ENCODE peak calls at places on chromosomes 5 and 9, in five cellular contexts. S is psoas muscle, O is heart right ventricle, K is heart left ventricle, J is vagina. C is an unnamed sample. For H3K4me1, the result is how much of the 10 kb centered on the place peaks cover.

GRCh38 chr5:114390431-114390830 is 28.6 kb downstream of the KCNN2 start:
- DNase-seq in O (no peak), J (no peak), K (no peak), S (no peak), C (no peak)

GRCh38 chr5:1884638-1885475 is 2.1 kb upstream of the IRX4 start:
- DNase-seq in O (no peak), S (no peak), J (no peak), K (no peak), C (peak)

GRCh38 chr9:110986529-110986928 is 51.7 kb downstream of the LPAR1 start:
- DNase-seq in S (no peak), J (no peak), K (no peak), O (no peak), C (no peak)

GRCh38 chr9:100581661-100582060 is 3.8 kb downstream of the CAVIN4 start:
- DNase-seq in O (no peak), S (no peak), J (no peak), K (no peak), C (no peak)

GRCh38 chr9:19901586-19901985 is 112.7 kb upstream of the SLC24A2 start:
- DNase-seq in S (no peak), K (no peak), O (no peak), J (no peak), C (no peak)

GRCh38 chr9:132987021-132987620 is 8.6 kb downstream of the GFI1B start:
- DNase-seq in J (no peak), O (no peak), S (no peak), K (no peak), C (no peak)

GRCh38 chr9:128787583-128788156 is 617 bp downstream of the TBC1D13 start:
- DNase-seq in J (no peak), O (no peak), S (no peak), K (peak), C (no peak)

GRCh38 chr5:143862260-143862659 is 50.3 kb downstream of the HMHB1 start:
- DNase-seq in J (no peak), K (no peak), O (no peak), S (no peak), C (no peak)

GRCh38 chr5:59042683-59043082 is 459.8 kb downstream of the RAB3C start:
- DNase-seq in S (peak), J (no peak), O (no peak), K (peak), C (peak)

GRCh38 chr9:16247188-16247875 is 623.1 kb downstream of the BNC2 start:
- DNase-seq in S (no peak), K (no peak), J (no peak), O (no peak), C (peak)

GRCh38 chr5:142539154-142539740 is 146.6 kb downstream of the FGF1 start:
- DNase-seq in J (no peak), K (no peak), S (no peak), O (no peak), C (no peak)

GRCh38 chr5:54930736-54931135 is 54.7 kb downstream of the ESM1 start:
- DNase-seq in O (no peak), S (no peak), J (no peak), K (no peak), C (no peak)

GRCh38 chr9:121246821-121247511 is 21.0 kb upstream of the GSN start:
- DNase-seq in O (peak), K (no peak), S (peak), J (no peak), C (no peak)

GRCh38 chr5:178454821-178455479 is 135.2 kb downstream of the COL23A1 start:
- DNase-seq in K (no peak), J (no peak), O (no peak), S (no peak), C (no peak)

GRCh38 chr9:21906213-21906612 is 88.0 kb downstream of the CDKN2A start:
- DNase-seq in K (no peak), J (no peak), O (no peak), S (no peak), C (no peak)

GRCh38 chr9:115913666-115914065 is 239.9 kb upstream of the PAPPA start:
- DNase-seq in J (no peak), K (no peak), S (no peak), O (no peak), C (no peak)

GRCh38 chr5:96781031-96781733 is 26.6 kb downstream of the ERAP1 start:
- DNase-seq in J (no peak), K (no peak), S (no peak), O (no peak), C (no peak)

DNA sequence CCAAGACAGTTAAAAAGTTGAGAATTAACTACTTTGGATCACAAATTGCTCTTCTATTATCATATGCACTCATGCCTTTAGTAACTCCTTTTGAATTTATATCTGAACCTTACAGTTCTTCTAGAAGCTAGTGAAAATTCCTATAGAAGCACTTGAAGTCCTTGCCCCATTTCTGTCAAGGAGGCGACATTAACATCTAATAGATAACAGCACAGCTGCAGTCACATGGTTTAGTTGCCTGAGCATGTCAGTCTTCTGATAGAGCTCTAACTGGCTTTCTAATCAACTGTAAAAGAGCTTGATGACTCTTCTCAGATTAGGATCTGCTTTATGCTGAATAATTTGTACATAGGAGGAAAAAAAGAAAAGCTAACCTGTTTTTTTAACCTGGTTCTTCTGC is 9.0 kb downstream of the RFESD start:
- DNase-seq in J (no peak), S (no peak), O (no peak), K (no peak), C (no peak)
- H3K4me3 ChIP-seq in J (no peak), S (no peak), O (no peak), K (no peak), C (no peak)

GRCh38 chr9:37029776-37030590 is 4.1 kb downstream of the PAX5 start:
- DNase-seq in J (no peak), K (no peak), S (no peak), O (no peak), C (no peak)
- H3K4me1 ChIP-seq in J (half or more), K (under half), S (under half), O (under half), C (under half)

GRCh38 chr9:34652608-34653007 is 623 bp downstream of the IL11RA start:
- DNase-seq in S (no peak), K (no peak), O (no peak), J (no peak), C (peak)

GRCh38 chr9:34651876-34652602 is at the start of gene IL11RA:
- DNase-seq in K (peak), O (peak), S (peak), J (no peak), C (peak)

GRCh38 chr9:34653610-34654072 is 1.7 kb downstream of the IL11RA start:
- DNase-seq in O (no peak), K (peak), S (no peak), J (no peak), C (peak)

GRCh38 chr9:34654317-34655083 is 2.5 kb downstream of the IL11RA start:
- DNase-seq in S (peak), K (peak), O (peak), J (no peak), C (peak)

DNA sequence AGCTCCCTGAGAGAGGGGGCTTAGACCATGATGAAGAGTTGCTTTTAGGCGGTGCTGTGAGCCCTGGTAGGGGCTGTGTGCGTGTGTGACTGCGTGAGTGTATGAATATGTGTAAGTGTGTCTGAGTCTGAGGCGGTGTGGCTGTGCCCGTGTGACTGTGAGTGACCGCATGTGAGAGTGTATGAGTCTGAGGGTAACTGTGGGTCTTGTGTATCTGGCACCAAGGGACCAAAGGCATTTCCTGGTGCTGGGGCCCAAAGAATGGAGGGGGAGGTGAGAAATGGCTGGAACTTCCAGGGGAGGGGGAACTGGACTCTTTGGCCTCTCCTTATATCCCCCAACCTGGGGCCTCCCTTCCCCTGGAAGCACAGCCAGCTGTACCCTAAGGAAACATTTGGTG is 1.1 kb downstream of the IL11RA start:
- DNase-seq in J (no peak), S (no peak), O (no peak), K (no peak), C (peak)
- H3K27ac ChIP-seq in J (peak), S (peak), O (peak), K (peak), C (peak)

DNA sequence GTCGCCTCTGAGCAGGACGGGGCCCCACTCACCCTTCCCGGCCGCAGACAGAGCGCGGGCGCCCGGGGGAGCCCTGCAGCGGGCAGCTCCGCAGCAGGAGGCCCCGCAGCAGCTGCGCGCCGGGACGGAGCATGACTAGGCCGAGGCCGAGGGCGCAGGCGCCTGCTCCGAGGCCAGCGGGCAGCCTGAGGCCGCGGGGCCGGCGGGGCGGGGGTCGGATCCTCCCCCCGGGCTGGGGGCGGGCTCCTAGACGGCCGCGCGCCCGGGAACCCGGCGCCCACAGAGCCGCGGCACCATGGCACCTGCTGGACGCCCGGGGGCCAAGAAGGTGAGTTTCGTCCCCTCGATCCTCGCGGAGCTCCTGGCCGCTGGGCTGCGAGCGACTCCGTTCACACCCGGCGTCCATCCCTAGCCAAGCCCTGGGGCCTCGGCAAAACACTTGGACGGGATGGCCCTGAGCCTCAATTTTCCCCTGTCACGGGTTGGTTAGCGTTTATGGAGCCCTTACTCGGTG is at the start of the genes BHMT2 and DMGDH:
- DNase-seq in O (peak), S (peak), J (no peak), K (peak), C (peak)
- H3K4me3 ChIP-seq in O (peak), S (peak), J (peak), K (peak), C (peak)

GRCh38 chr5:139651502-139651862 is 3.3 kb downstream of the CXXC5 start:
- DNase-seq in K (no peak), J (no peak), S (no peak), O (no peak), C (no peak)
- H3K4me1 ChIP-seq in K (under half), J (half or more), S (half or more), O (under half), C (under half)

DNA sequence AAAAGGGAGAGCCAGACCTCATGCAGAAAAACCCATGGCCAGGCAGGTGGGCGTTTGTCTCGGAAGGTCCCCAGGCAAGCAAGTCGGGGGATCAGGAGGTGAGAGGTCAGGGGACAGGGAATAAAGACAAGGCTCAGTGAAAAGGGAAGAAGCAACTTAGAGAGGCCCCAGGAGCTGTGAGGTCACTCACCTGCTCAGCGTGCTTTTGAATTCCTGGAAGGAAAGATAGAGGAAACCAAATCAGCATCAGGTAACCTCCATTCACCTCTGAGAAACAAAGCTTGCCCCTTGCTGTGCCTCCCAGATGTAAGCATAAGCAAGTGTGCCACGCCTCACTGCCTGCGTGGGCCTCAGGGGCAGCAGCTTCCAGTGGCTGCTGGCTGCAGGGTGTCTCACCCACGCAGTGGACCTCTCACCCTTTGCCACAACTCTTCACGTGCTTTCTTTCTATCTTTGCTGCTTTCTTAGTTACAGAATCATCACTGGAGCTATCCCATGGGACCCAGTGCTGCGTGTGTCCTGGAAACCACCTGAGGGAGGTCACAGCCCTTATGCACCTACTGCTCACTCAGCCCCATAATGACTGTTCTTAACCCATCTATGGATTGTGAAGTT is 6.0 kb downstream of the TRIM7 start:
- DNase-seq in O (no peak), K (no peak), S (no peak), J (no peak), C (no peak)
- H3K27ac ChIP-seq in O (no peak), K (no peak), S (peak), J (no peak), C (no peak)

DNA sequence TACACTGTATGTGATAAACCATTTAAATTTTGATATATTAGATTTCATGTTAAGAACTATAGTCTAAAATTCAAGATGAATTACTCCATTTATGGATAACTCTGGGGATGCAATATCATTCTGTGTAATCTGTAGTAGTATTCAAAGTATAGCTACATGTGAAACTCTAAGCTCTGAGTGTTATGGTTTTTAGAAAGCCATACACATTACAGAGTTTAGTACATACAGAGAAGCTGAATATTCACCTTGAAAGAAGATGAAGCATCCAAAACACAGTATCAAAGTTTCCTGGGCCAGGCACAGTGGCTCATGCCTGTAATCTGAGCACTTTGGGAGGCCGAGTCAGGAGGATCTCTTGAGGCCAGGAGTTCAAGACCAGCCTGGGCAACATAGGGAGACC is 25.0 kb downstream of the ABHD17B start:
- DNase-seq in J (no peak), O (no peak), S (no peak), K (no peak), C (no peak)
- H3K4me3 ChIP-seq in J (no peak), O (no peak), S (no peak), K (no peak), C (no peak)